ENCODE peak calls at places on chromosomes 6 and 20, in ten cellular contexts. F is NCI-H748 treated with DMSO at 0.1 percent for 48 hours; Z is HTR-8/SVneo; O is naive thymus-derived CD8-positive, alpha-beta T cell; E is brain microvascular endothelial cell; U is H7; D is activated T-cell treated with anti-CD3 and anti-CD28 coated beads, Interleukin-2, amount 50 U/mL, for 4 hours; G is heart left ventricle; K is cerebellum; W is EH. L is an unnamed sample.

GRCh38 chr20:7736336-7736735 is 203.9 kb downstream of the HAO1 start:
- DNase-seq in F (no peak), Z (no peak), O (no peak), E (no peak), U (no peak), D (no peak), G (no peak), K (no peak), W (no peak), L (no peak)

GRCh38 chr6:44342052-44342451 is 398 bp upstream of the SPATS1 start:
- DNase-seq in F (peak), Z (no peak), O (no peak), E (no peak), U (no peak), D (no peak), G (peak), K (no peak), W (no peak), L (no peak)

GRCh38 chr20:39795401-39796272 is 833.5 kb downstream of the DHX35 start:
- DNase-seq in F (no peak), Z (no peak), O (no peak), E (peak), U (no peak), D (no peak), G (no peak), K (no peak), W (peak), L (no peak)

GRCh38 chr20:18057106-18057993 is at the start of gene OVOL2:
- DNase-seq in F (peak), Z (no peak), O (no peak), E (no peak), U (peak), D (no peak), G (no peak), K (no peak), W (no peak), L (no peak)

GRCh38 chr20:63054103-63054474 is 47.3 kb upstream of the BHLHE23 start:
- DNase-seq in F (no peak), Z (no peak), O (peak), E (no peak), U (peak), D (no peak), G (no peak), K (no peak), W (no peak), L (no peak)

GRCh38 chr20:55058938-55059337 is 583.5 kb downstream of the DOK5 start:
- DNase-seq in F (no peak), Z (no peak), O (no peak), E (no peak), U (no peak), D (no peak), G (no peak), K (no peak), W (no peak), L (no peak)

GRCh38 chr6:3405182-3405518 is 51.7 kb downstream of the SLC22A23 start:
- DNase-seq in F (no peak), Z (no peak), O (no peak), E (no peak), U (no peak), D (no peak), G (no peak), K (no peak), W (peak), L (no peak)

GRCh38 chr20:25019381-25020155 is 27.0 kb upstream of the APMAP start:
- DNase-seq in F (no peak), Z (no peak), O (no peak), E (no peak), U (no peak), D (no peak), G (no peak), K (no peak), W (no peak), L (no peak)

GRCh38 chr6:16337280-16337975 is 99.0 kb downstream of the GMPR start:
- DNase-seq in F (no peak), Z (no peak), O (no peak), E (peak), U (no peak), D (no peak), G (peak), K (peak), W (peak), L (peak)

GRCh38 chr20:55667955-55668354 is 337.4 kb downstream of the CBLN4 start:
- DNase-seq in F (no peak), Z (no peak), O (no peak), E (no peak), U (no peak), D (no peak), G (no peak), K (no peak), W (no peak), L (no peak)

GRCh38 chr20:17676942-17677341 is 5.1 kb downstream of the RRBP1 start:
- DNase-seq in F (no peak), Z (no peak), O (no peak), E (no peak), U (no peak), D (no peak), G (no peak), K (no peak), W (peak), L (no peak)

GRCh38 chr6:79946242-79946641 is 1.1 kb downstream of the ELOVL4 start:
- DNase-seq in F (peak), Z (peak), O (peak), E (peak), U (peak), D (no peak), G (no peak), K (peak), W (peak), L (peak)

GRCh38 chr6:54698974-54699373 is 147.6 kb upstream of the FAM83B start:
- DNase-seq in F (no peak), Z (no peak), O (no peak), E (no peak), U (no peak), D (no peak), G (no peak), K (no peak), W (no peak), L (no peak)

GRCh38 chr6:63567966-63568365 is 4.3 kb upstream of the LOC128125822 start:
- DNase-seq in F (no peak), Z (no peak), O (no peak), E (no peak), U (no peak), D (no peak), G (no peak), K (no peak), W (no peak), L (no peak)

GRCh38 chr20:60752741-60753420 is 499.2 kb upstream of the CDH4 start:
- DNase-seq in F (no peak), Z (no peak), O (no peak), E (no peak), U (no peak), D (no peak), G (no peak), K (no peak), W (no peak), L (no peak)

GRCh38 chr6:18837013-18837412 is 449.9 kb downstream of the RNF144B start:
- DNase-seq in F (no peak), Z (no peak), O (no peak), E (no peak), U (no peak), D (no peak), G (no peak), K (no peak), W (no peak), L (no peak)

GRCh38 chr6:2877057-2877882 is 25.8 kb downstream of the SERPINB9 start:
- DNase-seq in F (no peak), Z (peak), O (no peak), E (peak), U (no peak), D (no peak), G (no peak), K (no peak), W (peak), L (no peak)

GRCh38 chr6:16146028-16146427 is 17.1 kb downstream of the MYLIP start:
- DNase-seq in F (no peak), Z (no peak), O (no peak), E (no peak), U (no peak), D (no peak), G (no peak), K (no peak), W (no peak), L (no peak)

GRCh38 chr6:125480571-125480970 is 178.8 kb upstream of the HDDC2 start:
- DNase-seq in F (no peak), Z (no peak), O (no peak), E (peak), U (no peak), D (no peak), G (peak), K (no peak), W (no peak), L (no peak)

GRCh38 chr20:61112515-61112914 is 139.5 kb upstream of the CDH4 start:
- DNase-seq in F (no peak), Z (no peak), O (no peak), E (no peak), U (no peak), D (no peak), G (no peak), K (no peak), W (no peak), L (no peak)

GRCh38 chr6:15662246-15663056 is at the start of gene DTNBP1:
- DNase-seq in F (peak), Z (peak), O (peak), E (peak), U (peak), D (peak), G (peak), K (peak), W (peak), L (peak)

GRCh38 chr20:37333848-37334318 is 12.1 kb upstream of the SRC start:
- DNase-seq in F (no peak), Z (no peak), O (peak), E (no peak), U (no peak), D (no peak), G (no peak), K (no peak), W (no peak), L (no peak)

GRCh38 chr20:354298-354977 is 7.5 kb downstream of the NRSN2 start:
- DNase-seq in F (peak), Z (peak), O (peak), E (peak), U (peak), D (peak), G (peak), K (peak), W (peak), L (peak)

GRCh38 chr6:73586416-73586974 is 65.7 kb upstream of the EEF1A1 start:
- DNase-seq in F (no peak), Z (no peak), O (no peak), E (no peak), U (no peak), D (no peak), G (no peak), K (no peak), W (peak), L (no peak)

GRCh38 chr20:10388571-10388970 is 45.5 kb downstream of the MKKS start:
- DNase-seq in F (no peak), Z (no peak), O (no peak), E (no peak), U (no peak), D (no peak), G (no peak), K (no peak), W (no peak), L (no peak)

GRCh38 chr6:51398064-51398740 is 579.5 kb downstream of the TFAP2B start:
- DNase-seq in F (peak), Z (no peak), O (no peak), E (no peak), U (no peak), D (no peak), G (no peak), K (no peak), W (no peak), L (no peak)

GRCh38 chr20:10636326-10636818 is 37.4 kb downstream of the JAG1 start:
- DNase-seq in F (no peak), Z (no peak), O (no peak), E (peak), U (no peak), D (no peak), G (no peak), K (no peak), W (peak), L (no peak)

GRCh38 chr20:37383229-37383989 is 37.5 kb downstream of the SRC start:
- DNase-seq in F (no peak), Z (no peak), O (peak), E (peak), U (peak), D (no peak), G (no peak), K (no peak), W (peak), L (no peak)

GRCh38 chr6:119283214-119283613 is 66.3 kb downstream of the MAN1A1 start:
- DNase-seq in F (no peak), Z (no peak), O (no peak), E (no peak), U (no peak), D (no peak), G (no peak), K (no peak), W (no peak), L (no peak)

GRCh38 chr6:119273287-119273686 is 76.3 kb downstream of the MAN1A1 start:
- DNase-seq in F (no peak), Z (no peak), O (no peak), E (no peak), U (no peak), D (no peak), G (no peak), K (no peak), W (no peak), L (no peak)

GRCh38 chr6:22117663-22118062 is 179.2 kb downstream of the PRL start:
- DNase-seq in F (no peak), Z (no peak), O (no peak), E (no peak), U (no peak), D (no peak), G (no peak), K (no peak), W (no peak), L (no peak)

GRCh38 chr6:82458147-82458546 is 94.5 kb downstream of the TPBG start:
- DNase-seq in F (no peak), Z (no peak), O (no peak), E (no peak), U (no peak), D (no peak), G (no peak), K (no peak), W (no peak), L (no peak)